ENCODE peak calls at places on chromosome 15, in eight cellular contexts. X is RWPE1; K is GM23248; R is GM23338; D is Peyer's patch; J is A549; Z is adrenal gland; B is CD8-positive, alpha-beta memory T cell. L is an unnamed sample.
A peak's percentile ranks its signal among the peaks of the same experiment; 100 is the strongest.

GRCh38 chr15:58748787-58749531 is 548 bp downstream of the ADAM10 start:
- DNase-seq in X (no peak), K (peak; percentile 84), J (peak; percentile 52), R (peak; percentile 69), B (peak; percentile 39), Z (peak; percentile 52), D (peak; percentile 60), L (peak; percentile 52)

GRCh38 chr15:71610991-71611720 is 199.2 kb upstream of the NR2E3 start:
- DNase-seq in B (no peak), Z (no peak), J (no peak), R (no peak), X (no peak), D (no peak), K (peak; percentile 38), L (no peak)

GRCh38 chr15:49946681-49947080 is 172.4 kb downstream of the ATP8B4 start:
- DNase-seq in Z (no peak), J (no peak), X (no peak), K (no peak), R (no peak), D (no peak), B (no peak), L (peak; percentile 68)

GRCh38 chr15:75694241-75695182 is 18.1 kb downstream of the CSPG4 start:
- DNase-seq in X (peak; percentile 93), R (peak; percentile 69), Z (peak; percentile 86), D (peak; percentile 26), B (no peak), K (peak; percentile 99), J (peak; percentile 60), L (peak; percentile 80)

GRCh38 chr15:47620960-47621681 is 96.2 kb upstream of the SEMA6D start:
- DNase-seq in Z (no peak), K (peak; percentile 21), B (no peak), J (no peak), D (no peak), X (peak; percentile 75), R (no peak), L (no peak)

GRCh38 chr15:68204361-68204760 is 771 bp downstream of the CALML4 start:
- DNase-seq in R (no peak), B (no peak), D (no peak), X (no peak), K (no peak), Z (no peak), J (no peak), L (no peak)

GRCh38 chr15:46170326-46170725 is 535.5 kb downstream of the SQOR start:
- DNase-seq in D (no peak), K (no peak), Z (no peak), X (no peak), R (no peak), B (no peak), J (no peak), L (no peak)

GRCh38 chr15:70217246-70218160 is 119.8 kb upstream of the TLE3 start:
- DNase-seq in J (no peak), D (no peak), Z (no peak), X (no peak), R (no peak), B (no peak), K (no peak), L (no peak)

GRCh38 chr15:95051881-95052280 is 820.5 kb downstream of the MCTP2 start:
- DNase-seq in B (no peak), K (peak; percentile 57), Z (no peak), J (no peak), R (no peak), X (no peak), D (no peak), L (no peak)

GRCh38 chr15:76582550-76582949 is 246.0 kb downstream of the ISL2 start:
- DNase-seq in J (no peak), R (no peak), Z (no peak), D (no peak), B (no peak), K (no peak), X (no peak), L (no peak)

GRCh38 chr15:67119238-67119846 is 53.9 kb downstream of the SMAD3 start:
- DNase-seq in K (no peak), J (no peak), R (no peak), B (no peak), D (no peak), Z (no peak), X (no peak), L (no peak)

GRCh38 chr15:30926161-30926560 is 22.4 kb downstream of the FAN1 start:
- DNase-seq in R (no peak), J (no peak), B (no peak), K (no peak), D (no peak), X (no peak), Z (no peak), L (no peak)

GRCh38 chr15:85689729-85690128 is 105.0 kb downstream of the KLHL25 start:
- DNase-seq in B (peak; percentile 77), K (peak; percentile 85), D (peak; percentile 77), J (no peak), Z (no peak), X (no peak), R (peak; percentile 81), L (peak; percentile 25)

GRCh38 chr15:92981333-92981732 is 81.2 kb downstream of the CHD2 start:
- DNase-seq in B (no peak), X (peak; percentile 82), R (no peak), D (no peak), J (no peak), Z (no peak), K (no peak), L (no peak)

GRCh38 chr15:49734831-49735508 is 114.1 kb downstream of the DTWD1 start:
- DNase-seq in Z (no peak), D (no peak), K (no peak), J (no peak), B (no peak), X (no peak), R (no peak), L (peak; percentile 88)

GRCh38 chr15:29196306-29196705 is 73.3 kb downstream of the NSMCE3 start:
- DNase-seq in Z (no peak), D (no peak), B (no peak), K (no peak), J (no peak), X (no peak), R (peak; percentile 69), L (no peak)

GRCh38 chr15:71437919-71438318 is 322.6 kb downstream of the THSD4 start:
- DNase-seq in X (peak; percentile 53), R (no peak), D (no peak), J (peak; percentile 72), Z (no peak), B (no peak), K (peak; percentile 13), L (no peak)

GRCh38 chr15:39454189-39454986 is 126.5 kb upstream of the THBS1 start:
- DNase-seq in Z (no peak), K (peak; percentile 71), X (no peak), R (no peak), D (no peak), B (no peak), J (no peak), L (no peak)

GRCh38 chr15:49238342-49238741 is 68.3 kb downstream of the GALK2 start:
- DNase-seq in J (no peak), K (peak; percentile 78), D (no peak), X (no peak), B (no peak), Z (peak; percentile 27), R (no peak), L (no peak)

GRCh38 chr15:89112341-89112971 is 24.2 kb downstream of the ABHD2 start:
- DNase-seq in B (no peak), X (no peak), D (no peak), R (no peak), J (peak; percentile 71), Z (peak; percentile 69), K (peak; percentile 58), L (peak; percentile 82)

DNA sequence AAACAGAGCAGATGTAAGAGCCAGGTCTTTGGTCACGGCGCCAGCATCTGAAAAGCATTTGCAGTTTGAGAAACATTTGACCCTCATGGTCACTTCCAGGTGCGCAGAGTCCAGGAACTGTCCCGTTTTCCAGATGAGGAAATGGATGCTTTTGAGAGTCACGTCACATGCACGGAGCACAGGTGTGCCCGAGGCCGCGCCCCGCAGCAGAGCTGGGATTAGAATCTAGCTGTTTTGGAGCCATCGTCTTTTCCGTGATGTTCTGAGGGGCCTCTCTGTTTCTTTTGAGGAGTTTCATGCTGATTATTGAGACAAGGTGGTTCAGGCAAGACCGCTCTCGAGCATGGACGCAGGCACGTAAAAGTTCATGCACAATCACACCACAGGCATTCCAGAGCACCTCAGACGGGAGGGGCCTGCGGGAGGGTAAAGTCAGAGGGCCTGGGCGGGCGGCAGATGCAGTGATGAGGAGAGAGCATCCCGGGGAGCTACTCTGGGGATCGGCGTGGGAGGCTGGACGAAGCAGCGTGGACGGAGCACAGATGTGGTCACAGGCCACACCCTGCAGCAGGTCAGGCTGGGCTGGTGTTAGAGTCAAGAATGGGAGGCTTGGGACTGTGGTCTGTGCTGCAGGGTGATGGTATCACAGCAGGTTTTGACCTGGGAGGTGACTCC is 139.2 kb upstream of the MEF2A start:
- DNase-seq in D (no peak), R (no peak), X (no peak), Z (no peak), K (no peak), J (no peak), B (no peak), L (no peak)
- H3K27ac ChIP-seq in D (peak overlapping the region; percentile 70), R (no peak overlapping the region), X (peak overlapping the region; percentile 89), Z (no peak overlapping the region), K (no peak overlapping the region), J (no peak overlapping the region), B (no peak overlapping the region), L (no peak overlapping the region)

DNA sequence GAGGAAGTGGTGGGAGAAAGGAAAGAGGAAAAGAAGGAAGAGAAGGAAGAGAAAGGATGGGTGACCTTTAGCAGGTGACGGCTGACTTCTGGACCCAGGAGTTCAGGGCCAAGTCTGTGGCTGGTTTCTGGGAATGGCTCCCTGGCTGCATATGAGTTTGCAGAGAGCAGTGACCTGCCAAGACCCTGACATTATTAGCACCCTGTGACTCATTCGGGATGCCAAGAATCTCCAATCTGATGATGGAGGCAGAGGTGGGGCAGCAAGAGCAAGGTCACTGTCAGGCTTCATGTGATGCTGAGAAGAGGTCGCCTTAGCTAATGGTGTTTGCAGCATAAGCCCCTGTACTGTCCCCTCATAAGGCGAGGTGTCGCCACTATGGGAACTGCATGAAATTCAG is 42.6 kb downstream of the MYZAP start:
- DNase-seq in D (no peak), Z (peak; percentile 49), B (no peak), R (no peak), J (no peak), K (peak; percentile 23), X (no peak), L (no peak)
- H3K27ac ChIP-seq in D (no peak overlapping the region), Z (no peak overlapping the region), B (no peak overlapping the region), R (no peak overlapping the region), J (no peak overlapping the region), K (no peak overlapping the region), X (no peak overlapping the region), L (peak overlapping the region; percentile 78)

GRCh38 chr15:96322401-96323249 is 7.9 kb upstream of the NR2F2 start:
- DNase-seq in D (no peak), K (peak; percentile 48), X (no peak), J (no peak), R (peak; percentile 70), B (no peak), Z (no peak), L (no peak)
- H3K27ac ChIP-seq in D (peak overlapping the region; percentile 87), K (no peak overlapping the region), X (no peak overlapping the region), J (no peak overlapping the region), R (no peak overlapping the region), B (no peak overlapping the region), Z (peak overlapping the region; percentile 61), L (peak overlapping the region; percentile 82)

DNA sequence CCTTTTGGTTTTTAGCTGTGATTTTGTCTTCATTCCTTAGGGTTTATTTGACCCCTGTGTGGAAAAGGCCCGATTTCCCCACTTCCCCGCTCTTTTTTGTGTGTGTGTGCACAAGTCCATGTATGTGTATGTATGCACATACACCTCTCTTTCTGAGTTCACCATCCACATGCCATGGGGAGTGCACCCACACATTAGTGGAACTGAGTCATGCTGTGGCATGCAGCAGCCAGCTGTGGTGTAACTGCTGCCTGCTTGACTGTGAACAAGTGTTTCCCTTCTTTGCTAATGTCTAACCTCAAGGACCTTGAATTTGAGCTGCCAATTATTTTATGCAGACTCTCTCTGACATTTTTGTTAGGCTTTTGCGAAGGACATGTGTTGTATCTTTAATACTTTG is 434.9 kb upstream of the TPM1 start:
- DNase-seq in J (no peak), X (peak; percentile 51), D (no peak), B (no peak), Z (no peak), R (no peak), K (peak; percentile 87), L (no peak)
- H3K27ac ChIP-seq in J (peak overlapping the region; percentile 72), X (no peak overlapping the region), D (no peak overlapping the region), B (no peak overlapping the region), Z (no peak overlapping the region), R (no peak overlapping the region), K (peak overlapping the region; percentile 56), L (no peak overlapping the region)

L was measured in body of pancreas.